ENCODE peak calls at places on chromosomes 3 and 15, in four cellular contexts. P is lower lobe of right lung, O is IMR-90, Q is thoracic aorta. C is an unnamed sample.

GRCh38 chr3:117763561-117763960 is 1054.0 kb downstream of the TUSC7 start:
- DNase-seq in P (no peak), O (no peak), Q (no peak), C (no peak)

GRCh38 chr3:19110335-19110734 is 38.0 kb upstream of the KCNH8 start:
- DNase-seq in P (no peak), O (no peak), Q (no peak), C (no peak)

GRCh38 chr3:176872771-176873209 is 324.5 kb downstream of the TBL1XR1 start:
- DNase-seq in P (no peak), O (peak; percentile 56), Q (no peak), C (peak; percentile 48)

GRCh38 chr15:92848852-92849598 is 51.1 kb upstream of the CHD2 start:
- DNase-seq in P (no peak), O (peak; percentile 94), Q (no peak), C (no peak)

GRCh38 chr3:14279706-14280061 is 101.1 kb downstream of the LSM3 start:
- DNase-seq in P (no peak), O (no peak), Q (no peak), C (no peak)

GRCh38 chr3:42387802-42388651 is 22.4 kb downstream of the LYZL4 start:
- DNase-seq in P (no peak), O (no peak), Q (no peak), C (peak; percentile 24)

GRCh38 chr3:64467255-64467944 is 220.4 kb downstream of the ADAMTS9 start:
- DNase-seq in P (no peak), O (no peak), Q (no peak), C (no peak)

GRCh38 chr3:61986473-61986872 is 386.9 kb downstream of the FEZF2 start:
- DNase-seq in P (no peak), O (no peak), Q (no peak), C (no peak)

GRCh38 chr3:42159706-42160472 is 68.7 kb downstream of the TRAK1 start:
- DNase-seq in P (peak; percentile 86), O (no peak), Q (no peak), C (peak; percentile 53)

GRCh38 chr3:9151240-9151639 is 98.2 kb downstream of the SRGAP3 start:
- DNase-seq in P (no peak), O (no peak), Q (no peak), C (no peak)

GRCh38 chr15:35725353-35725752 is 179.4 kb upstream of the DPH6 start:
- DNase-seq in P (no peak), O (peak; percentile 88), Q (no peak), C (no peak)

GRCh38 chr3:48820626-48821324 is 26.9 kb downstream of the PRKAR2A start:
- DNase-seq in P (no peak), O (peak; percentile 72), Q (peak; percentile 9), C (no peak)

GRCh38 chr3:39138804-39139415 is 14.5 kb downstream of the CSRNP1 start:
- DNase-seq in P (no peak), O (peak; percentile 47), Q (no peak), C (no peak)
- H3K4me1 ChIP-seq in P (peaks cover 64% of the 10 kb centered on the region), O (peaks cover 23% of the 10 kb centered on the region), Q (peaks cover 40% of the 10 kb centered on the region), C (no peaks in the 10 kb centered on the region)

GRCh38 chr15:41566121-41566885 is 7.3 kb downstream of the TYRO3 start:
- DNase-seq in P (no peak), O (no peak), Q (no peak), C (no peak)
- H3K36me3 ChIP-seq in P (peaks cover 18% of the 10 kb centered on the region), O (peaks cover 11% of the 10 kb centered on the region), Q (no peaks in the 10 kb centered on the region), C (no peaks in the 10 kb centered on the region)

GRCh38 chr3:65975031-65975430 is 63.7 kb downstream of the MAGI1 start:
- DNase-seq in P (no peak), O (no peak), Q (no peak), C (no peak)

GRCh38 chr3:65979731-65980130 is 59.0 kb downstream of the MAGI1 start:
- DNase-seq in P (no peak), O (peak; percentile 75), Q (no peak), C (no peak)

GRCh38 chr3:65978116-65978515 is 60.6 kb downstream of the MAGI1 start:
- DNase-seq in P (no peak), O (no peak), Q (no peak), C (no peak)

GRCh38 chr3:65974505-65974904 is 64.2 kb downstream of the MAGI1 start:
- DNase-seq in P (no peak), O (no peak), Q (no peak), C (no peak)

GRCh38 chr3:65979152-65979551 is 59.6 kb downstream of the MAGI1 start:
- DNase-seq in P (no peak), O (peak; percentile 80), Q (peak; percentile 19), C (no peak)
- H3K4me3 ChIP-seq in P (no peak overlapping the region), O (no peak overlapping the region), Q (no peak overlapping the region), C (no peak overlapping the region)

GRCh38 chr3:123088360-123088759 is 21.5 kb downstream of the PDIA5 start:
- DNase-seq in P (no peak), O (no peak), Q (no peak), C (no peak)
- H3K4me1 ChIP-seq in P (peaks cover 36% of the 10 kb centered on the region), O (peaks cover 25% of the 10 kb centered on the region), Q (peaks cover 87% of the 10 kb centered on the region), C (peaks cover 15% of the 10 kb centered on the region)

GRCh38 chr3:123154346-123154985 is 47.3 kb upstream of the SEC22A start:
- DNase-seq in P (no peak), O (no peak), Q (no peak), C (no peak)

GRCh38 chr3:123153124-123153523 is 48.6 kb upstream of the SEC22A start:
- DNase-seq in P (no peak), O (no peak), Q (no peak), C (no peak)

GRCh38 chr3:123153821-123154323 is 47.9 kb upstream of the SEC22A start:
- DNase-seq in P (no peak), O (no peak), Q (no peak), C (no peak)

GRCh38 chr3:123151251-123151705 is 50.5 kb upstream of the SEC22A start:
- DNase-seq in P (no peak), O (no peak), Q (no peak), C (no peak)

GRCh38 chr3:123152656-123153055 is 49.1 kb upstream of the SEC22A start:
- DNase-seq in P (no peak), O (no peak), Q (no peak), C (no peak)
- H3K36me3 ChIP-seq in P (peaks cover 66% of the 10 kb centered on the region), O (peaks cover 59% of the 10 kb centered on the region), Q (peaks cover 33% of the 10 kb centered on the region), C (no peaks in the 10 kb centered on the region)

DNA sequence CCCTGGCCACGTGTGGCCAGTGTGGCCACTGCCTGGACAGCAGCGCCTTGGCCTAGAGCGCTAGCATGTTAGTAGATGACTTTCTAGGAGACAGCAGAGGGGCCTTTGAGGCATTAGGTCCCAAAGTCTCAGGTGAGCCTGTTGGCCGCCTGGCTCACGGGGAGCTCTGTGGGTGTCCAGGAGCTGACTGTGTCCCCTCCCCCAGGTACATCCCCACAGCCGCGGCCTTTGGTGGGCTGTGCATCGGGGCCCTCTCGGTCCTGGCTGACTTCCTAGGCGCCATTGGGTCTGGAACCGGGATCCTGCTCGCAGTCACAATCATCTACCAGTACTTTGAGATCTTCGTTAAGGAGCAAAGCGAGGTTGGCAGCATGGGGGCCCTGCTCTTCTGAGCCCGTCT is 17.0 kb downstream of the SEC61A1 start:
- DNase-seq in P (no peak), O (no peak), Q (no peak), C (no peak)
- H3K4me3 ChIP-seq in P (no peak overlapping the region), O (no peak overlapping the region), Q (no peak overlapping the region), C (no peak overlapping the region)

GRCh38 chr3:33170531-33170930 is 48.1 kb downstream of the SUSD5 start:
- DNase-seq in P (no peak), O (no peak), Q (no peak), C (no peak)

GRCh38 chr3:33173103-33173502 is 45.5 kb downstream of the SUSD5 start:
- DNase-seq in P (no peak), O (no peak), Q (no peak), C (no peak)

GRCh38 chr3:33174095-33174494 is 44.5 kb downstream of the SUSD5 start:
- DNase-seq in P (no peak), O (no peak), Q (no peak), C (no peak)

GRCh38 chr3:33173672-33174071 is 44.9 kb downstream of the SUSD5 start:
- DNase-seq in P (no peak), O (no peak), Q (no peak), C (no peak)

DNA sequence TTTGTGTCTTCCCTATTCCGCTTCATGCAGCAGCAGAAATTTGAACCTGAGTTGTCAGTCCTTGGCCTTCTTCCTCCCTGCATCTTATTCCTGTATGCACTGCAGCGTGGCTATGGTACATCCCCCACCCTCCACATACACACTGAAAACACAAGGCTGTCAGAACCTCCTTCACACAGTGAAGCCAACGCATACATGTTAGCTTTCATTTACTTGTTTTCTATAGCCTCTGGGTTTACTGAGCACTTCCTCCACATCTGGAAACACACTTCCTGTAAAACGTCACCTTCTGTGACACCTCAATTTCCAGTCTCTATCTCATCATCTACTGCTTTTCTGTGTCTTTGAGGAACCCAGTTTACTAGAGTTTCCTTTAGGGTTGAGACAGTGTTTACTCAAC is 47.0 kb downstream of the SUSD5 start:
- DNase-seq in P (no peak), O (no peak), Q (no peak), C (no peak)
- H3K4me1 ChIP-seq in P (no peaks in the 10 kb centered on the region), O (peaks cover 2% of the 10 kb centered on the region), Q (peaks cover 78% of the 10 kb centered on the region), C (no peaks in the 10 kb centered on the region)

GRCh38 chr3:69059688-69060087 is 7.6 kb upstream of the TMF1 start:
- DNase-seq in P (no peak), O (no peak), Q (no peak), C (no peak)

GRCh38 chr3:69058180-69058946 is 6.2 kb upstream of the TMF1 start:
- DNase-seq in P (no peak), O (no peak), Q (no peak), C (no peak)

GRCh38 chr3:69063636-69064035 is 11.5 kb upstream of the TMF1 start:
- DNase-seq in P (no peak), O (no peak), Q (no peak), C (no peak)

DNA sequence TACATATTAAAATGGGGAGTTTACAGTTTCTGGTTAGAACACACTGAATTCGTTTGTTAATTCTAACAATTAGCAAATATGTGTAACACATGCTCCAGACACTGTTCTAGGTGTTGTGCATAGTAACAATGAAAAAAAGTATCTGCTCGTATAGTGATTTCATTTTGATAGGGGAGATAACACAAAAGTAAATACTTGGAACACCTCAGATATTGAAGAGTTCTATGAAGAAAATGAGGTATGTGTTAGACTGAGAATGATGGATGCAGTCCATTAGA is 6.8 kb upstream of the TMF1 start:
- DNase-seq in P (no peak), O (no peak), Q (no peak), C (no peak)
- H3K36me3 ChIP-seq in P (peaks cover 88% of the 10 kb centered on the region), O (peaks cover 28% of the 10 kb centered on the region), Q (peaks cover 20% of the 10 kb centered on the region), C (peaks cover 31% of the 10 kb centered on the region)

C was measured in CD8-positive, alpha-beta memory T cell.